ENCODE peak calls at places on chromosome 16, in nine cellular contexts. F, Z, L, R, P, V, S, K and M are unnamed samples.

GRCh38 chr16:69532761-69533459 is 32.9 kb upstream of the NFAT5 start:
- DNase-seq in F (no peak), Z (no peak), L (no peak), R (no peak), P (no peak), V (no peak), S (no peak), K (no peak), M (no peak)

GRCh38 chr16:820730-821129 is 20.2 kb upstream of the GNG13 start:
- DNase-seq in F (no peak), Z (no peak), L (no peak), R (no peak), P (no peak), V (no peak), S (no peak), K (no peak), M (no peak)

GRCh38 chr16:52035406-52035805 is 511.5 kb downstream of the TOX3 start:
- DNase-seq in F (no peak), Z (no peak), L (no peak), R (no peak), P (no peak), V (no peak), S (no peak), K (no peak), M (no peak)

GRCh38 chr16:22206847-22207714 is 1.0 kb downstream of the EEF2K start:
- DNase-seq in F (peak; percentile 28), Z (no peak), L (peak; percentile 54), R (no peak), P (peak; percentile 76), V (peak; percentile 75), S (peak; percentile 43), K (peak; percentile 87), M (peak; percentile 55)

GRCh38 chr16:31427441-31428276 is 501 bp downstream of the COX6A2 start:
- DNase-seq in F (peak; percentile 47), Z (no peak), L (peak; percentile 62), R (no peak), P (peak; percentile 61), V (peak; percentile 78), S (peak; percentile 49), K (peak; percentile 59), M (peak; percentile 54)

GRCh38 chr16:1981972-1982574 is 804 bp upstream of the NOXO1 start:
- DNase-seq in F (no peak), Z (peak; percentile 85), L (no peak), R (no peak), P (no peak), V (no peak), S (no peak), K (no peak), M (no peak)

GRCh38 chr16:49788936-49789335 is 67.0 kb downstream of the ZNF423 start:
- DNase-seq in F (no peak), Z (no peak), L (no peak), R (no peak), P (no peak), V (no peak), S (no peak), K (no peak), M (no peak)

GRCh38 chr16:67917852-67918236 is 13.8 kb downstream of the CTRL start:
- DNase-seq in F (no peak), Z (no peak), L (no peak), R (peak; percentile 82), P (no peak), V (no peak), S (no peak), K (no peak), M (no peak)

GRCh38 chr16:61233718-61234117 is 802.5 kb downstream of the CDH8 start:
- DNase-seq in F (no peak), Z (no peak), L (no peak), R (no peak), P (no peak), V (no peak), S (no peak), K (no peak), M (no peak)

GRCh38 chr16:60367739-60368138 is 1633.6 kb upstream of the GOT2 start:
- DNase-seq in F (no peak), Z (no peak), L (no peak), R (no peak), P (no peak), V (no peak), S (no peak), K (no peak), M (no peak)

GRCh38 chr16:6081320-6081976 is 983.9 kb upstream of the EEF2KMT start:
- DNase-seq in F (no peak), Z (no peak), L (peak; percentile 60), R (no peak), P (peak; percentile 41), V (no peak), S (no peak), K (no peak), M (no peak)

GRCh38 chr16:57131351-57131970 is 39.1 kb downstream of the CPNE2 start:
- DNase-seq in F (no peak), Z (no peak), L (no peak), R (no peak), P (no peak), V (no peak), S (no peak), K (no peak), M (no peak)

GRCh38 chr16:14307623-14308356 is 236.7 kb downstream of the MRTFB start:
- DNase-seq in F (no peak), Z (peak; percentile 62), L (no peak), R (no peak), P (no peak), V (no peak), S (no peak), K (no peak), M (no peak)

GRCh38 chr16:50396770-50397525 is 28.2 kb upstream of the BRD7 start:
- DNase-seq in F (no peak), Z (peak; percentile 99), L (no peak), R (no peak), P (no peak), V (no peak), S (no peak), K (no peak), M (no peak)

GRCh38 chr16:86080131-86080875 is 181.3 kb downstream of the IRF8 start:
- DNase-seq in F (no peak), Z (no peak), L (no peak), R (no peak), P (no peak), V (no peak), S (no peak), K (peak; percentile 14), M (no peak)

GRCh38 chr16:56610017-56610608 is 1.7 kb downstream of the MT2A start:
- DNase-seq in F (no peak), Z (peak; percentile 72), L (peak; percentile 83), R (peak; percentile 74), P (peak; percentile 33), V (no peak), S (peak; percentile 47), K (peak; percentile 86), M (peak; percentile 58)

GRCh38 chr16:20675488-20676267 is 21.8 kb downstream of the ACSM1 start:
- DNase-seq in F (no peak), Z (peak; percentile 95), L (peak; percentile 38), R (no peak), P (peak; percentile 71), V (peak; percentile 38), S (no peak), K (no peak), M (no peak)

GRCh38 chr16:57791156-57791902 is 11.0 kb downstream of the KIFC3 start:
- DNase-seq in F (no peak), Z (no peak), L (no peak), R (no peak), P (no peak), V (no peak), S (no peak), K (no peak), M (no peak)

GRCh38 chr16:19287241-19287640 is 1.7 kb downstream of the CLEC19A start:
- DNase-seq in F (no peak), Z (no peak), L (no peak), R (no peak), P (no peak), V (no peak), S (no peak), K (no peak), M (no peak)

GRCh38 chr16:11050536-11050935 is 106.2 kb downstream of the CLEC16A start:
- DNase-seq in F (no peak), Z (no peak), L (no peak), R (no peak), P (no peak), V (no peak), S (no peak), K (no peak), M (no peak)

GRCh38 chr16:30997887-30998711 is 12.3 kb downstream of the STX1B start:
- DNase-seq in F (no peak), Z (peak; percentile 86), L (no peak), R (peak; percentile 83), P (no peak), V (no peak), S (no peak), K (no peak), M (no peak)

GRCh38 chr16:12532871-12533610 is 270.6 kb downstream of the CPPED1 start:
- DNase-seq in F (peak; percentile 20), Z (no peak), L (peak; percentile 78), R (no peak), P (no peak), V (no peak), S (no peak), K (peak; percentile 66), M (no peak)

GRCh38 chr16:83956336-83957289 is 3.6 kb downstream of the OSGIN1 start:
- DNase-seq in F (peak; percentile 34), Z (peak; percentile 61), L (peak; percentile 71), R (peak; percentile 48), P (peak; percentile 76), V (peak; percentile 81), S (peak; percentile 42), K (peak; percentile 77), M (peak; percentile 53)

GRCh38 chr16:8194795-8195194 is 395.5 kb downstream of the TMEM114 start:
- DNase-seq in F (no peak), Z (no peak), L (no peak), R (no peak), P (no peak), V (no peak), S (no peak), K (no peak), M (no peak)

GRCh38 chr16:20735504-20735903 is 6.1 kb downstream of the THUMPD1 start:
- DNase-seq in F (no peak), Z (no peak), L (no peak), R (no peak), P (no peak), V (no peak), S (no peak), K (no peak), M (no peak)

GRCh38 chr16:49839462-49839825 is 16.5 kb downstream of the ZNF423 start:
- DNase-seq in F (no peak), Z (no peak), L (no peak), R (no peak), P (no peak), V (no peak), S (no peak), K (no peak), M (no peak)

GRCh38 chr16:56965149-56965938 is 3.6 kb downstream of the CETP start:
- DNase-seq in F (no peak), Z (no peak), L (no peak), R (no peak), P (no peak), V (no peak), S (no peak), K (no peak), M (no peak)

GRCh38 chr16:83682126-83682857 is 125.5 kb upstream of the HSBP1 start:
- DNase-seq in F (no peak), Z (no peak), L (no peak), R (no peak), P (no peak), V (no peak), S (no peak), K (no peak), M (no peak)

GRCh38 chr16:24996731-24997130 is 18.4 kb downstream of the ARHGAP17 start:
- DNase-seq in F (no peak), Z (no peak), L (no peak), R (no peak), P (no peak), V (no peak), S (no peak), K (no peak), M (no peak)

GRCh38 chr16:7004266-7004665 is 328.4 kb upstream of the RBFOX1 start:
- DNase-seq in F (no peak), Z (no peak), L (no peak), R (no peak), P (no peak), V (no peak), S (no peak), K (no peak), M (no peak)

GRCh38 chr16:85402910-85403692 is 210.0 kb upstream of the GSE1 start:
- DNase-seq in F (no peak), Z (no peak), L (no peak), R (no peak), P (no peak), V (peak; percentile 57), S (no peak), K (peak; percentile 37), M (no peak)